ENCODE peak calls at places on chromosomes 5 and 9, in four cellular contexts. Q is progenitor cell of endocrine pancreas, Z is HT1080, T is astrocyte of the spinal cord. S is an unnamed sample.

GRCh38 chr9:19998153-19998552 is 209.3 kb upstream of the SLC24A2 start:
- DNase-seq in Z (peak), Q (no peak), T (no peak), S (no peak)

GRCh38 chr5:14364576-14365472 is 216.8 kb upstream of the OTULINL start:
- DNase-seq in Q (peak), T (no peak), Z (no peak), S (no peak)

GRCh38 chr9:98989036-98990000 is 45.6 kb downstream of the COL15A1 start:
- DNase-seq in T (peak), Z (peak), Q (no peak), S (peak)

GRCh38 chr9:125142560-125143376 is 560 bp downstream of the SCAI start:
- DNase-seq in Q (peak), T (no peak), Z (no peak), S (no peak)

GRCh38 chr5:83093692-83094091 is 16.3 kb downstream of the XRCC4 start:
- DNase-seq in Q (no peak), T (no peak), Z (no peak), S (no peak)

GRCh38 chr9:127884427-127884911 is 7.0 kb upstream of the AK1 start:
- DNase-seq in Z (no peak), Q (no peak), T (no peak), S (no peak)

GRCh38 chr5:74446673-74447337 is 193.7 kb downstream of the ENC1 start:
- DNase-seq in T (peak), Q (no peak), Z (no peak), S (no peak)

GRCh38 chr9:98879094-98879957 is 64.4 kb upstream of the COL15A1 start:
- DNase-seq in Q (no peak), Z (no peak), T (no peak), S (no peak)

GRCh38 chr5:147479431-147479830 is 30.4 kb downstream of the DPYSL3 start:
- DNase-seq in Q (no peak), Z (no peak), T (no peak), S (no peak)

GRCh38 chr5:133113331-133114061 is 61.7 kb downstream of the HSPA4 start:
- DNase-seq in Q (no peak), T (peak), Z (peak), S (no peak)

GRCh38 chr9:84862786-84863185 is 193.3 kb downstream of the NTRK2 start:
- DNase-seq in Z (peak), T (peak), Q (no peak), S (no peak)

GRCh38 chr5:133926960-133927615 is 41.3 kb downstream of the C5orf15 start:
- DNase-seq in T (no peak), Q (no peak), Z (no peak), S (peak)

GRCh38 chr5:149320791-149321330 is 24.4 kb upstream of the GRPEL2 start:
- DNase-seq in Q (peak), Z (peak), T (peak), S (peak)

GRCh38 chr9:116151966-116152381 is 1.6 kb upstream of the PAPPA start:
- DNase-seq in Q (no peak), Z (peak), T (peak), S (no peak)

GRCh38 chr5:151451626-151452520 is 4.5 kb downstream of the SLC36A1 start:
- DNase-seq in Z (peak), T (peak), Q (no peak), S (no peak)

GRCh38 chr9:135244751-135245221 is 157.3 kb downstream of the OLFM1 start:
- DNase-seq in Z (no peak), Q (no peak), T (no peak), S (no peak)

GRCh38 chr9:112035166-112035816 is 138.7 kb downstream of the UGCG start:
- DNase-seq in Q (no peak), Z (no peak), T (no peak), S (no peak)

GRCh38 chr5:27341342-27341741 is 303.0 kb upstream of the CDH9 start:
- DNase-seq in Z (no peak), Q (no peak), T (no peak), S (no peak)

GRCh38 chr5:177023247-177023703 is 779 bp downstream of the ZNF346 start:
- DNase-seq in Q (no peak), T (peak), Z (no peak), S (no peak)

GRCh38 chr9:32045513-32045912 is 338.9 kb upstream of the ACO1 start:
- DNase-seq in Q (no peak), T (no peak), Z (no peak), S (no peak)

GRCh38 chr9:121610638-121610953 is 40.8 kb upstream of the DAB2IP start:
- DNase-seq in Q (no peak), Z (no peak), T (no peak), S (no peak)

GRCh38 chr9:132910376-132910775 is 31.7 kb downstream of the SPACA9 start:
- DNase-seq in T (no peak), Q (no peak), Z (no peak), S (no peak)

GRCh38 chr5:74579215-74579614 is 61.3 kb downstream of the ENC1 start:
- DNase-seq in Q (no peak), T (peak), Z (peak), S (no peak)

GRCh38 chr9:15310448-15310847 is 3.4 kb upstream of the TTC39B start:
- DNase-seq in Q (no peak), T (no peak), Z (no peak), S (no peak)

GRCh38 chr5:149153751-149154610 is 12.7 kb downstream of the ABLIM3 start:
- DNase-seq in Z (no peak), Q (no peak), T (peak), S (no peak)

GRCh38 chr9:137456061-137456863 is 2.9 kb downstream of the NSMF start:
- DNase-seq in Q (no peak), T (peak), Z (no peak), S (no peak)

GRCh38 chr5:7851617-7852289 is 820 bp upstream of the CFAP90 start:
- DNase-seq in T (no peak), Z (no peak), Q (no peak), S (no peak)

GRCh38 chr9:72013188-72013877 is 47.1 kb downstream of the C9orf57 start:
- DNase-seq in Q (no peak), T (no peak), Z (no peak), S (no peak)

GRCh38 chr5:176415240-176416122 is 858 bp downstream of the CLTB start:
- DNase-seq in T (peak), Z (peak), Q (no peak), S (no peak)

GRCh38 chr5:33588654-33589372 is 148.0 kb downstream of the TARS1 start:
- DNase-seq in Z (peak), Q (peak), T (no peak), S (no peak)

GRCh38 chr9:91920846-91921350 is 29.1 kb downstream of the ROR2 start:
- DNase-seq in Z (no peak), Q (no peak), T (no peak), S (no peak)

GRCh38 chr5:80656425-80656824 is 1.6 kb upstream of the DHFR start:
- DNase-seq in Q (no peak), T (no peak), Z (peak), S (no peak)

GRCh38 chr5:80150731-80151130 is 105.1 kb downstream of the SERINC5 start:
- DNase-seq in Z (no peak), T (no peak), Q (no peak), S (no peak)

GRCh38 chr9:113569472-113570060 is 106.0 kb downstream of the RGS3 start:
- DNase-seq in Z (no peak), Q (no peak), T (no peak), S (no peak)

GRCh38 chr9:104177676-104178075 is 83.6 kb downstream of the SMC2 start:
- DNase-seq in T (no peak), Q (no peak), Z (no peak), S (no peak)

GRCh38 chr9:116944714-116945534 is 257.8 kb downstream of the TRIM32 start:
- DNase-seq in Q (no peak), Z (no peak), T (no peak), S (no peak)

GRCh38 chr9:94888775-94889174 is 162.3 kb downstream of the AOPEP start:
- DNase-seq in Q (no peak), Z (no peak), T (no peak), S (no peak)

S was measured in epithelial cell of proximal tubule.